ENCODE peak calls at places on chromosomes 13 and 19, in nine cellular contexts. C, X, G, Y, B, W, S, E and R are unnamed samples.

GRCh38 chr19:54333586-54334298 is 5.2 kb downstream of the LILRA4 start:
- DNase-seq in C (no peak), X (no peak), G (no peak), Y (no peak), B (no peak), W (no peak), S (no peak), E (no peak), R (no peak)

GRCh38 chr19:42121036-42121621 is 11.1 kb downstream of the POU2F2 start:
- DNase-seq in C (no peak), X (peak), G (no peak), Y (no peak), B (no peak), W (no peak), S (no peak), E (no peak), R (no peak)

GRCh38 chr19:39053276-39054090 is 21.1 kb upstream of the FBXO27 start:
- DNase-seq in C (no peak), X (no peak), G (no peak), Y (no peak), B (no peak), W (no peak), S (no peak), E (peak), R (no peak)

GRCh38 chr19:1699998-1700732 is 47.8 kb upstream of the TCF3 start:
- DNase-seq in C (peak), X (no peak), G (no peak), Y (no peak), B (no peak), W (no peak), S (no peak), E (no peak), R (no peak)

GRCh38 chr19:16002380-16002779 is 53.6 kb downstream of the OR10H4 start:
- DNase-seq in C (peak), X (no peak), G (no peak), Y (no peak), B (no peak), W (no peak), S (no peak), E (no peak), R (no peak)

GRCh38 chr19:49213791-49214190 is 56.2 kb downstream of the TRPM4 start:
- DNase-seq in C (no peak), X (no peak), G (no peak), Y (no peak), B (no peak), W (no peak), S (no peak), E (no peak), R (no peak)

GRCh38 chr13:75870397-75870801 is 234.3 kb downstream of the LMO7 start:
- DNase-seq in C (peak), X (peak), G (no peak), Y (no peak), B (peak), W (no peak), S (no peak), E (peak), R (peak)

GRCh38 chr19:2461751-2462634 is 5.2 kb upstream of the LMNB2 start:
- DNase-seq in C (peak), X (peak), G (no peak), Y (no peak), B (peak), W (peak), S (peak), E (peak), R (peak)

GRCh38 chr13:65733110-65733509 is 1497.0 kb downstream of the PCDH9 start:
- DNase-seq in C (no peak), X (no peak), G (no peak), Y (no peak), B (no peak), W (no peak), S (no peak), E (no peak), R (no peak)

GRCh38 chr19:29841559-29842367 is 30.0 kb downstream of the CCNE1 start:
- DNase-seq in C (no peak), X (peak), G (no peak), Y (no peak), B (peak), W (no peak), S (peak), E (peak), R (peak)